ENCODE peak calls at places on chromosomes 3 and 15, in seven cellular contexts. One of them, this sample, is unnamed.

GRCh38 chr3:188348445-188349244 is 194.7 kb downstream of the LPP start:
- DNase-seq in K562: no peak
- DNase-seq in A549: peak; percentile 13
- DNase-seq in HepG2: peak; percentile 58
- DNase-seq in GM12878: no peak
- DNase-seq in SK-N-SH: no peak
- DNase-seq in H1: no peak
- DNase-seq in this sample: peak; percentile 85

GRCh38 chr3:119098620-119099222 is 47.2 kb upstream of the TEX55 start:
- DNase-seq in K562: peak; percentile 23
- DNase-seq in A549: peak; percentile 31
- DNase-seq in HepG2: peak; percentile 18
- DNase-seq in GM12878: no peak
- DNase-seq in SK-N-SH: peak; percentile 38
- DNase-seq in H1: no peak
- DNase-seq in this sample: peak; percentile 40

GRCh38 chr3:129593595-129594339 is 12.7 kb downstream of the PLXND1 start:
- DNase-seq in K562: no peak
- DNase-seq in A549: no peak
- DNase-seq in HepG2: peak; percentile 95
- DNase-seq in GM12878: no peak
- DNase-seq in SK-N-SH: no peak
- DNase-seq in H1: no peak
- DNase-seq in this sample: no peak

GRCh38 chr15:48370460-48370859 is 39.2 kb downstream of the DUT start:
- DNase-seq in K562: no peak
- DNase-seq in A549: no peak
- DNase-seq in HepG2: no peak
- DNase-seq in GM12878: no peak
- DNase-seq in SK-N-SH: no peak
- DNase-seq in H1: no peak
- DNase-seq in this sample: peak; percentile 89

GRCh38 chr3:10835406-10835805 is 19.4 kb downstream of the SLC6A11 start:
- DNase-seq in K562: no peak
- DNase-seq in A549: no peak
- DNase-seq in HepG2: peak; percentile 7
- DNase-seq in GM12878: no peak
- DNase-seq in SK-N-SH: no peak
- DNase-seq in H1: no peak
- DNase-seq in this sample: no peak

GRCh38 chr3:29759021-29759359 is 478.1 kb downstream of the RBMS3 start:
- DNase-seq in K562: no peak
- DNase-seq in A549: no peak
- DNase-seq in HepG2: no peak
- DNase-seq in GM12878: no peak
- DNase-seq in SK-N-SH: no peak
- DNase-seq in H1: no peak
- DNase-seq in this sample: peak; percentile 80

GRCh38 chr3:79843180-79843579 is 75.4 kb upstream of the ROBO1 start:
- DNase-seq in K562: no peak
- DNase-seq in A549: no peak
- DNase-seq in HepG2: no peak
- DNase-seq in GM12878: no peak
- DNase-seq in SK-N-SH: no peak
- DNase-seq in H1: no peak
- DNase-seq in this sample: no peak

GRCh38 chr15:85748729-85749128 is 46.0 kb downstream of the KLHL25 start:
- DNase-seq in K562: no peak
- DNase-seq in A549: no peak
- DNase-seq in HepG2: no peak
- DNase-seq in GM12878: no peak
- DNase-seq in SK-N-SH: peak; percentile 36
- DNase-seq in H1: no peak
- DNase-seq in this sample: no peak

GRCh38 chr15:84910928-84911623 is 26.6 kb downstream of the SLC28A1 start:
- DNase-seq in K562: no peak
- DNase-seq in A549: no peak
- DNase-seq in HepG2: no peak
- DNase-seq in GM12878: no peak
- DNase-seq in SK-N-SH: no peak
- DNase-seq in H1: no peak
- DNase-seq in this sample: no peak

GRCh38 chr15:92808611-92809063 is 91.5 kb upstream of the CHD2 start:
- DNase-seq in K562: peak; percentile 59
- DNase-seq in A549: no peak
- DNase-seq in HepG2: no peak
- DNase-seq in GM12878: no peak
- DNase-seq in SK-N-SH: peak; percentile 73
- DNase-seq in H1: no peak
- DNase-seq in this sample: peak; percentile 43

GRCh38 chr3:67384790-67385397 is 269.5 kb downstream of the SUCLG2 start:
- DNase-seq in K562: peak; percentile 37
- DNase-seq in A549: peak; percentile 6
- DNase-seq in HepG2: peak; percentile 23
- DNase-seq in GM12878: no peak
- DNase-seq in SK-N-SH: peak; percentile 42
- DNase-seq in H1: peak; percentile 43
- DNase-seq in this sample: peak; percentile 50

GRCh38 chr3:19392146-19392545 is 243.8 kb downstream of the KCNH8 start:
- DNase-seq in K562: no peak
- DNase-seq in A549: no peak
- DNase-seq in HepG2: no peak
- DNase-seq in GM12878: no peak
- DNase-seq in SK-N-SH: no peak
- DNase-seq in H1: no peak
- DNase-seq in this sample: no peak

GRCh38 chr15:29681486-29681845 is 140.8 kb downstream of the TJP1 start:
- DNase-seq in K562: no peak
- DNase-seq in A549: no peak
- DNase-seq in HepG2: no peak
- DNase-seq in GM12878: no peak
- DNase-seq in SK-N-SH: no peak
- DNase-seq in H1: no peak
- DNase-seq in this sample: no peak

GRCh38 chr3:107663266-107663665 is 140.5 kb downstream of the BBX start:
- DNase-seq in K562: no peak
- DNase-seq in A549: no peak
- DNase-seq in HepG2: no peak
- DNase-seq in GM12878: no peak
- DNase-seq in SK-N-SH: no peak
- DNase-seq in H1: no peak
- DNase-seq in this sample: no peak

GRCh38 chr15:74317820-74318375 is 49.5 kb downstream of the CYP11A1 start:
- DNase-seq in K562: no peak
- DNase-seq in A549: no peak
- DNase-seq in HepG2: no peak
- DNase-seq in GM12878: no peak
- DNase-seq in SK-N-SH: peak; percentile 42
- DNase-seq in H1: no peak
- DNase-seq in this sample: peak; percentile 87

GRCh38 chr3:101725192-101725889 is 927 bp downstream of the CEP97 start:
- DNase-seq in K562: peak; percentile 12
- DNase-seq in A549: peak; percentile 8
- DNase-seq in HepG2: no peak
- DNase-seq in GM12878: no peak
- DNase-seq in SK-N-SH: peak; percentile 52
- DNase-seq in H1: no peak
- DNase-seq in this sample: peak; percentile 5

GRCh38 chr3:124315215-124316033 is 323.5 kb upstream of the ROPN1 start:
- DNase-seq in K562: no peak
- DNase-seq in A549: peak; percentile 13
- DNase-seq in HepG2: no peak
- DNase-seq in GM12878: no peak
- DNase-seq in SK-N-SH: no peak
- DNase-seq in H1: no peak
- DNase-seq in this sample: peak; percentile 62

GRCh38 chr3:122074621-122075265 is 19.6 kb downstream of the CD86 start:
- DNase-seq in K562: no peak
- DNase-seq in A549: no peak
- DNase-seq in HepG2: no peak
- DNase-seq in GM12878: peak; percentile 92
- DNase-seq in SK-N-SH: no peak
- DNase-seq in H1: no peak
- DNase-seq in this sample: no peak

GRCh38 chr15:99446565-99447496 is 119.0 kb upstream of the MEF2A start:
- DNase-seq in K562: no peak
- DNase-seq in A549: no peak
- DNase-seq in HepG2: no peak
- DNase-seq in GM12878: no peak
- DNase-seq in SK-N-SH: peak; percentile 19
- DNase-seq in H1: no peak
- DNase-seq in this sample: no peak

GRCh38 chr15:63288778-63289378 is 11.5 kb downstream of the APH1B start:
- DNase-seq in K562: peak; percentile 69
- DNase-seq in A549: peak; percentile 86
- DNase-seq in HepG2: peak; percentile 52
- DNase-seq in GM12878: no peak
- DNase-seq in SK-N-SH: peak; percentile 66
- DNase-seq in H1: no peak
- DNase-seq in this sample: peak; percentile 69

GRCh38 chr3:11610700-11611099 is 33.0 kb downstream of the VGLL4 start:
- DNase-seq in K562: no peak
- DNase-seq in A549: no peak
- DNase-seq in HepG2: no peak
- DNase-seq in GM12878: no peak
- DNase-seq in SK-N-SH: no peak
- DNase-seq in H1: no peak
- DNase-seq in this sample: no peak

GRCh38 chr15:75577401-75578205 is 1.5 kb downstream of the PTPN9 start:
- DNase-seq in K562: no peak
- DNase-seq in A549: no peak
- DNase-seq in HepG2: no peak
- DNase-seq in GM12878: no peak
- DNase-seq in SK-N-SH: peak; percentile 41
- DNase-seq in H1: no peak
- DNase-seq in this sample: peak; percentile 28

GRCh38 chr3:186255703-186256331 is 106.2 kb downstream of the DGKG start:
- DNase-seq in K562: peak; percentile 32
- DNase-seq in A549: no peak
- DNase-seq in HepG2: no peak
- DNase-seq in GM12878: no peak
- DNase-seq in SK-N-SH: no peak
- DNase-seq in H1: no peak
- DNase-seq in this sample: no peak

GRCh38 chr3:32143849-32144757 is 37.7 kb downstream of the GPD1L start:
- DNase-seq in K562: peak; percentile 75
- DNase-seq in A549: peak; percentile 62
- DNase-seq in HepG2: peak; percentile 78
- DNase-seq in GM12878: peak; percentile 13
- DNase-seq in SK-N-SH: peak; percentile 66
- DNase-seq in H1: no peak
- DNase-seq in this sample: peak; percentile 97

GRCh38 chr15:26983822-26984221 is 12.8 kb downstream of the GABRG3 start:
- DNase-seq in K562: peak; percentile 64
- DNase-seq in A549: no peak
- DNase-seq in HepG2: no peak
- DNase-seq in GM12878: no peak
- DNase-seq in SK-N-SH: no peak
- DNase-seq in H1: no peak
- DNase-seq in this sample: no peak

GRCh38 chr15:82849556-82850241 is 40.3 kb downstream of the WHAMM start:
- DNase-seq in K562: peak; percentile 92
- DNase-seq in A549: peak; percentile 57
- DNase-seq in HepG2: peak; percentile 73
- DNase-seq in GM12878: no peak
- DNase-seq in SK-N-SH: peak; percentile 59
- DNase-seq in H1: peak; percentile 81
- DNase-seq in this sample: peak; percentile 74

GRCh38 chr3:46934067-46934466 is 42.5 kb downstream of the CCDC12 start:
- DNase-seq in K562: no peak
- DNase-seq in A549: no peak
- DNase-seq in HepG2: no peak
- DNase-seq in GM12878: no peak
- DNase-seq in SK-N-SH: peak; percentile 41
- DNase-seq in H1: no peak
- DNase-seq in this sample: no peak
- TF ChIP-seq RFX5 in K562: no peak
- TF ChIP-seq RFX5 in A549: no peak
- TF ChIP-seq RFX5 in HepG2: no peak
- TF ChIP-seq RFX5 in GM12878: no peak
- TF ChIP-seq RFX5 in SK-N-SH: no peak
- TF ChIP-seq RFX5 in H1: no peak
- TF ChIP-seq RFX5 in this sample: no peak

DNA sequence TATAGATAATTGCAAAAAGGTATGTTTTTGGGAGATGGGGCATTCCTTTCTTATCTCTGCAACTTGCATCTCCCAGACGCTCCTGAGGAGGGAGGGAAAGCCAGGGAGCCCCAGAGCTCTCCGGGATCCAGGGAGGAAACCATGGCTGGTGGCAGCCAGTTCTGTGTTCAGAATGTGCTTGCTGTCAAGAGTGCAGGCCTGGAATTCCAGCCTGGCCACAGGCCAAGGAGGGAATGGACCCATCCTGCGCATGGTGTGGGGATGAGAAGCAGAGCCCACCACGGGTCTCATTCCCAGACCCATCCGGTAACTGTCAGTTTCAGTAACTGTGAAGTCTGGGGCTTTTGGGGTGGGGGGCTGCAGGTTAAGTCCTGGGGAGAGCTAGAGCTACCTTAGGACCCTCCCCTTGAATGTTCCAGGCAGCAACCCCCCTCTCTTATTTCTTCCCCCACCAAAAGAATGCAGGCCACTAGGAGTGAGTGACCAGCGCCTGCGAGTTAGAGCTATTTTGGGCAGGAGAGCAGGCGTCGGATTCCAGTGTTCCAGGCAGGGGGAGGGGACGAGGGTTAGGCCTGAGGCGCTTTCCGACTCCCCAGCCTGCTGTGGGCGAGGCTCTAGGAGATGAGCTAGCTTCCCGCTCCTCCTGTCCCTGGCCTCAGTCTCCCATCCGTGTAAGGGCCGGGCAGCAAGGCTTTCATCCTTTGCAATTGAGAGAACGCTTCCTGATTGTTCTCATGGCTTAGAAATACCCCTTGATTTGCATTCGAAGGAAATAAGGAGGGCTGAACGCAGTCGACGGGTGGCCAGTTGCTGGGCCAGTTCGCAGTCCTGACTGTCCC is 811 bp upstream of the DAG1 start:
- DNase-seq in K562: peak; percentile 28
- DNase-seq in A549: peak; percentile 48
- DNase-seq in HepG2: peak; percentile 52
- DNase-seq in GM12878: no peak
- DNase-seq in SK-N-SH: peak; percentile 66
- DNase-seq in H1: peak; percentile 65
- DNase-seq in this sample: peak; percentile 68
- TF ChIP-seq RFX5 in K562: no peak
- TF ChIP-seq RFX5 in A549: no peak
- TF ChIP-seq RFX5 in HepG2: no peak
- TF ChIP-seq RFX5 in GM12878: peak; percentile 18
- TF ChIP-seq RFX5 in SK-N-SH: no peak
- TF ChIP-seq RFX5 in H1: no peak
- TF ChIP-seq RFX5 in this sample: no peak

GRCh38 chr3:38119802-38120689 is 16.9 kb downstream of the ACAA1 start:
- DNase-seq in K562: no peak
- DNase-seq in A549: no peak
- DNase-seq in HepG2: no peak
- DNase-seq in GM12878: no peak
- DNase-seq in SK-N-SH: no peak
- DNase-seq in H1: no peak
- DNase-seq in this sample: no peak
- TF ChIP-seq RFX5 in K562: no peak
- TF ChIP-seq RFX5 in A549: no peak
- TF ChIP-seq RFX5 in HepG2: no peak
- TF ChIP-seq RFX5 in GM12878: no peak
- TF ChIP-seq RFX5 in SK-N-SH: no peak
- TF ChIP-seq RFX5 in H1: no peak
- TF ChIP-seq RFX5 in this sample: no peak

GRCh38 chr3:13937131-13937530 is 57.3 kb upstream of the WNT7A start:
- DNase-seq in K562: no peak
- DNase-seq in A549: no peak
- DNase-seq in HepG2: no peak
- DNase-seq in GM12878: no peak
- DNase-seq in SK-N-SH: no peak
- DNase-seq in H1: no peak
- DNase-seq in this sample: no peak
- TF ChIP-seq RFX5 in K562: no peak
- TF ChIP-seq RFX5 in A549: no peak
- TF ChIP-seq RFX5 in HepG2: no peak
- TF ChIP-seq RFX5 in GM12878: no peak
- TF ChIP-seq RFX5 in SK-N-SH: no peak
- TF ChIP-seq RFX5 in H1: no peak
- TF ChIP-seq RFX5 in this sample: no peak

This sample was measured in IMR-90.